ENCODE peak calls at places on chromosomes 2 and 18, in six cellular contexts. W, L, D, U, Q and X are unnamed samples. For H3K27me3, the result is how much of the 10 kb centered on the place peaks cover.

GRCh38 chr2:240386321-240386720 is 49.1 kb upstream of the GPC1 start:
- DNase-seq in W (no peak), L (no peak), Q (no peak), D (no peak), U (peak), X (no peak)

GRCh38 chr2:229257980-229258379 is 13.1 kb downstream of the PID1 start:
- DNase-seq in L (no peak), D (no peak), W (no peak), Q (no peak), U (no peak), X (no peak)

GRCh38 chr2:100580474-100581264 is 17.9 kb downstream of the PDCL3 start:
- DNase-seq in Q (peak), D (no peak), L (no peak), U (no peak), W (no peak), X (peak)

GRCh38 chr18:4068552-4069158 is 386.5 kb downstream of the DLGAP1 start:
- DNase-seq in Q (no peak), L (no peak), U (peak), W (no peak), D (peak), X (no peak)

GRCh38 chr2:171410101-171410500 is 23.7 kb downstream of the METTL8 start:
- DNase-seq in U (no peak), L (no peak), D (no peak), W (no peak), Q (no peak), X (no peak)

GRCh38 chr2:159933727-159934049 is 128.7 kb downstream of the PLA2R1 start:
- DNase-seq in Q (peak), W (no peak), L (no peak), U (no peak), D (no peak), X (no peak)

GRCh38 chr2:37283207-37283606 is 41.4 kb downstream of the PRKD3 start:
- DNase-seq in L (no peak), D (no peak), U (no peak), W (no peak), Q (no peak), X (no peak)

GRCh38 chr2:237662671-237663093 is 35.3 kb downstream of the LRRFIP1 start:
- DNase-seq in W (peak), L (no peak), Q (peak), D (peak), U (peak), X (no peak)

GRCh38 chr2:238291550-238292281 is 3.3 kb upstream of the PER2 start:
- DNase-seq in Q (no peak), L (no peak), U (no peak), W (no peak), D (no peak), X (no peak)

GRCh38 chr2:120346667-120347358 is 877 bp downstream of the INHBB start:
- DNase-seq in W (no peak), Q (no peak), U (peak), D (peak), L (no peak), X (no peak)

GRCh38 chr2:37645363-37645762 is 26.1 kb downstream of the CDC42EP3 start:
- DNase-seq in L (peak), Q (no peak), D (no peak), U (no peak), W (no peak), X (no peak)

GRCh38 chr2:237156131-237156856 is 70.6 kb downstream of the COPS8 start:
- DNase-seq in Q (no peak), W (peak), L (peak), D (peak), U (peak), X (no peak)

GRCh38 chr18:3012306-3012919 is 531 bp downstream of the LPIN2 start:
- DNase-seq in L (no peak), U (peak), W (peak), D (peak), Q (peak), X (peak)

GRCh38 chr18:25229080-25229479 is 122.9 kb downstream of the ZNF521 start:
- DNase-seq in W (peak), U (peak), L (no peak), Q (no peak), D (peak), X (no peak)

GRCh38 chr18:58687871-58688308 is 16.6 kb downstream of the MALT1 start:
- DNase-seq in Q (no peak), U (no peak), L (no peak), W (no peak), D (no peak), X (peak)

GRCh38 chr2:101706121-101706818 is 8.8 kb downstream of the MAP4K4 start:
- DNase-seq in L (no peak), W (no peak), Q (no peak), D (no peak), U (no peak), X (no peak)

GRCh38 chr18:45998244-45998643 is 31.1 kb upstream of the EPG5 start:
- DNase-seq in Q (no peak), U (no peak), D (no peak), W (no peak), L (no peak), X (no peak)

GRCh38 chr2:176531608-176532007 is 262.4 kb downstream of the MTX2 start:
- DNase-seq in D (no peak), Q (no peak), U (no peak), W (no peak), L (no peak), X (no peak)

GRCh38 chr18:35389095-35389618 is 12.0 kb upstream of the ZNF396 start:
- DNase-seq in U (no peak), Q (no peak), L (no peak), D (no peak), W (no peak), X (no peak)

GRCh38 chr2:182301093-182301492 is 125.7 kb downstream of the PDE1A start:
- DNase-seq in D (no peak), L (no peak), U (no peak), W (no peak), Q (no peak), X (no peak)

GRCh38 chr2:41782306-41783158 is 265.3 kb upstream of the PKDCC start:
- DNase-seq in Q (no peak), W (peak), D (peak), U (peak), L (no peak), X (peak)

GRCh38 chr2:17479875-17480274 is 38.4 kb downstream of the RAD51AP2 start:
- DNase-seq in D (no peak), L (no peak), U (peak), Q (no peak), W (no peak), X (no peak)

GRCh38 chr2:76749858-76750257 is 772.3 kb downstream of the LRRTM4 start:
- DNase-seq in Q (no peak), W (no peak), U (no peak), D (no peak), L (no peak), X (no peak)

GRCh38 chr2:17934721-17935120 is 56.3 kb downstream of the KCNS3 start:
- DNase-seq in Q (no peak), D (no peak), W (no peak), L (no peak), U (no peak), X (no peak)

GRCh38 chr18:38551881-38552280 is 986.3 kb upstream of the CELF4 start:
- DNase-seq in D (no peak), L (no peak), Q (no peak), W (no peak), U (no peak), X (no peak)

GRCh38 chr2:170813611-170814550 is 2.8 kb upstream of the GAD1 start:
- DNase-seq in Q (peak), W (no peak), L (no peak), U (peak), D (no peak), X (no peak)

GRCh38 chr2:54233832-54234649 is 22.0 kb downstream of the TSPYL6 start:
- DNase-seq in W (no peak), D (no peak), U (no peak), L (no peak), Q (no peak), X (no peak)

GRCh38 chr2:4110273-4110672 is 406.9 kb downstream of the DCDC2C start:
- DNase-seq in D (no peak), L (no peak), Q (no peak), U (no peak), W (no peak), X (no peak)

GRCh38 chr2:96111823-96112500 is 4.4 kb downstream of the ADRA2B start:
- DNase-seq in U (no peak), D (no peak), Q (no peak), W (no peak), L (no peak), X (no peak)

GRCh38 chr2:20370191-20370590 is 19.5 kb upstream of the PUM2 start:
- DNase-seq in U (peak), Q (peak), D (no peak), W (no peak), L (no peak), X (no peak)

GRCh38 chr18:13455960-13456471 is 237.5 kb downstream of the LDLRAD4 start:
- DNase-seq in D (no peak), W (no peak), L (no peak), Q (no peak), U (no peak), X (no peak)

GRCh38 chr2:98026292-98026691 is 30.5 kb upstream of the TMEM131 start:
- DNase-seq in W (no peak), D (no peak), U (no peak), Q (no peak), L (peak), X (no peak)

GRCh38 chr2:131389657-131390056 is 25.7 kb upstream of the RAB6D start:
- DNase-seq in U (no peak), W (no peak), D (no peak), L (no peak), Q (no peak), X (no peak)

GRCh38 chr2:48313036-48313877 is 216.7 kb upstream of the STON1 start:
- DNase-seq in L (no peak), Q (no peak), D (no peak), W (no peak), U (no peak), X (no peak)

GRCh38 chr2:188976545-188977268 is 2.5 kb downstream of the COL3A1 start:
- DNase-seq in Q (no peak), D (no peak), W (no peak), L (no peak), U (peak), X (no peak)

GRCh38 chr18:78981652-78981955 is 2.0 kb downstream of the SALL3 start:
- DNase-seq in D (no peak), W (no peak), Q (no peak), U (no peak), L (no peak), X (no peak)
- H3K27me3 ChIP-seq in D (half or more), W (half or more), Q (under half), U (half or more), L (under half), X (under half)

GRCh38 chr2:219554369-219554768 is 10.5 kb downstream of the TMEM198 start:
- DNase-seq in W (no peak), U (no peak), Q (no peak), L (no peak), D (no peak), X (no peak)

GRCh38 chr2:219553168-219553417 is 9.3 kb downstream of the TMEM198 start:
- DNase-seq in W (no peak), Q (no peak), L (no peak), U (no peak), D (no peak), X (no peak)

GRCh38 chr2:219551863-219552381 is 8.1 kb downstream of the TMEM198 start:
- DNase-seq in U (no peak), Q (peak), D (no peak), W (no peak), L (no peak), X (no peak)

GRCh38 chr2:219552382-219553167 is 8.7 kb downstream of the TMEM198 start:
- DNase-seq in D (peak), Q (peak), W (peak), U (peak), L (peak), X (peak)

GRCh38 chr2:219553463-219553862 is 9.6 kb downstream of the TMEM198 start:
- DNase-seq in D (no peak), U (no peak), L (no peak), Q (no peak), W (no peak), X (no peak)
- H3K27ac ChIP-seq in D (no peak), U (no peak), L (no peak), Q (no peak), W (no peak), X (no peak)

DNA sequence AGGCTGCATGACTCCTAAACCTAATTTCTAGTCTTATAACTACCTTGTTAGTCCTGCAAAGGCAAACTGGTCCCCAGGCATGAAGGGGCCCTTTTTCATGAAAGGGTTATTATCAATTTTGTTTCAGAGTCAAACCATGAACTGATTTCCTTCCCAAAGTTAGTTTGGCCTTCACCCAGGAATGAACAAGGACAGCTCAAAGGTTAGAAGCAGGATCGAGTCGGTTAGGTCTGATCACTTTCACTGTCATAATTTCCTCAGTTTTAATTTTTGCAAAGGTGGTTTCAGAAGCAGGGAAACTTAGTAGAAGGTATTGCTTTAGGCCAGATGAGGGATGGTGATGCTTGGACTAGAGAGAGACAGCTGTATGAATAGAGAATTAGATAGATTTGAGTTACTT is 8.7 kb upstream of the ALS2 start:
- DNase-seq in Q (no peak), U (no peak), L (no peak), D (no peak), W (no peak), X (no peak)
- H3K4me3 ChIP-seq in Q (no peak), U (no peak), L (no peak), D (no peak), W (no peak), X (no peak)

GRCh38 chr18:32773187-32773712 is 427 bp upstream of the KLHL14 start:
- DNase-seq in D (no peak), L (no peak), U (no peak), W (no peak), Q (no peak), X (no peak)
- H3K27me3 ChIP-seq in D (under half), L (under half), U (half or more), W (under half), Q (under half), X (under half)

DNA sequence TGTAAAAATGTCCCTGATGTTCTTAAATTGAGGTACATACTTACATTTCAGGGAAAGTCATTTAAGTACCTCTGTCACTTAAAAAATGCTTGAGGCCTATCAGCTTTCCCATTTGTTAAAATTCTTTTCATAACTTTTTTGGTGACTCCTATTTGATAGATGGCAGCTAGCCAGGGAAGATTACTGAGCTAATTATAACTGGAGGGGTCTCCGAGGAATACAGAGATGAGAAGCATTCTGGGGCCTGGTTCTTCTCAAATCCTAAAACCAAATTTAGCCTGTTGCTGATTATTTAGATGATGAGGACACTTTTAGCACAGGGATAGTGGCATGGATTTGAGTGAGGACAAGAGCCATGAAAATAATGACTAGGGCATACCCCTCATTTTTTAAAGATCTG is 4.8 kb downstream of the UGP2 start:
- DNase-seq in L (no peak), Q (no peak), D (peak), W (no peak), U (no peak), X (no peak)
- H3K27ac ChIP-seq in L (no peak), Q (no peak), D (peak), W (no peak), U (no peak), X (no peak)

GRCh38 chr2:29921560-29921915 is at the start of gene ALK:
- DNase-seq in U (peak), Q (peak), D (peak), L (peak), W (peak), X (peak)
- H3K4me3 ChIP-seq in U (peak), Q (peak), D (peak), L (no peak), W (peak), X (peak)

GRCh38 chr2:222287862-222288479 is 10.8 kb downstream of the PAX3 start:
- DNase-seq in Q (no peak), L (no peak), D (no peak), U (no peak), W (no peak), X (no peak)
- H3K27me3 ChIP-seq in Q (under half), L (under half), D (half or more), U (half or more), W (half or more), X (under half)

GRCh38 chr2:165678882-165679281 is 115.2 kb downstream of the GALNT3 start:
- DNase-seq in Q (no peak), U (no peak), L (no peak), D (no peak), W (no peak), X (no peak)

GRCh38 chr2:165674780-165675179 is 119.3 kb downstream of the GALNT3 start:
- DNase-seq in D (no peak), L (no peak), W (no peak), U (no peak), Q (no peak), X (no peak)

DNA sequence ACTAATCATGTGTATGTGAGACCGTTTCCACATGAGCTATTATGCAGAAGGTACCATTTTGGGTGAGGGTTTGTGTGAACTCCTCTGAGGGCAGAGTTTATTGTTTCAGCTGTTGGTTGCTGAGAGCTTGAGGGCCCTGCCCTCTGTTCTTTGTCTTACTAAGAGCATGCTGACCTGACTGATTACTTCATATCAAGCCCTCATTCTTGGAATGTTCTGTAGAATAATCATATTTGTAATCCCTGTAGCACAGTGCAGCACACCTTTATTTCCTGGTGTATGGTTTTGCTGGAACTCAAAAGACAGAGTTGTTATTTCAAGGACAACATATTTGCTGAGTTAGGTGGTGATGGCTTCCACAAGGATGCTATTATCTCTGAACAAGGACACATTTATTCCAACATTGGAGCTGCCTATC is 118.5 kb downstream of the GALNT3 start:
- DNase-seq in W (no peak), L (no peak), D (no peak), U (no peak), Q (no peak), X (no peak)
- H3K27ac ChIP-seq in W (no peak), L (no peak), D (no peak), U (no peak), Q (no peak), X (no peak)

DNA sequence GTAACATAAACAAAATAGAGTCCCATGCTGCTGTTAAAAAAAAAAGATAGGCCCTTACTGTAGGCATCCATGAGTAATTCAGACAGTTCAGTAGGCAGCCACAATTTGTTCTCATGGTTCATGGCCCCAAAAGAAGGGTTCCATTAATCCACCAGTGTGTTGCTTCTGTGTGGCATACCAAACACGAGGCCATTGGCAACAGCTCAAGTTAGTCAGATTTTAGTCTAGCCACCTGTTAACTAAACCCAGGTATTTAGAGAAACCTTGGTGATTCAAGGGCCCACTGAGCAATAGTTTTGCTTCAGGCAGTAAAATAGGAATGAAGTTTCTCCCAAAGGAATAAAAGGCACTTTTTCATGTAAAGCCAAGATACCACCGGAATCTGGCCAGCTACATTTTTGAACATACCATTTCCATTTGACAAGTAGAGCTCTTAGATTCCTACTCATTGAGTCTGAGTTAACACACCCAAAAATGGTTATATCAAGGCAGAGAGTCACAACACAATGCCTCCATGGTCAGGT is 80.1 kb upstream of the SRD5A2 start:
- DNase-seq in W (no peak), D (no peak), U (no peak), Q (no peak), L (no peak), X (no peak)
- H3K4me3 ChIP-seq in W (no peak), D (no peak), U (no peak), Q (no peak), L (no peak), X (no peak)

DNA sequence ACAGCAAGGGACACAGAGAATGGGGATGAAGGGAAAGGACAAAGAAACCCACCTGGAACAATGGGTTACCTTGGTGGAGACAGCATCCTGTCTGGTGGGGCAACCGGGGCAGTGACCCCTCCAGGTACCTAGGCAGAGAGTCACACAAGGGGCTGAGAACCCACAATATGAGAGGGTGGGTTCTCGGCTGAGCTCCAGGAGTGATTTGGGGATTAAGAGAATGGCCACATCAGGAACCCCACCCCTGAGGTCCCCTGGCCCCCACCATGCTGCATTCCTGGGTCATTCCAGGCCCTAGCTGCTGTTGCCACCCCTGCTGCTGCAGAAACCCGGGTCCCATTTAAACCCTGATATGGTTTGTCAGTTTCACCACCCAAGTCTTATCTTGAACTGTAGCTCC is 172.3 kb downstream of the RTP5 start:
- DNase-seq in U (no peak), L (peak), Q (peak), D (no peak), W (no peak), X (no peak)
- H3K27me3 ChIP-seq in U (under half), L (under half), Q (under half), D (under half), W (under half), X (under half)